ENCODE peak calls at places on chromosomes 5 and 9, in four cellular contexts. B is colonic mucosa, H is heart left ventricle, I is MM.1S. K is an unnamed sample.

GRCh38 chr9:88224938-88225337 is 86.7 kb upstream of the SPATA31C2 start:
- DNase-seq in B (no peak), H (no peak), I (no peak), K (no peak)

GRCh38 chr5:93476211-93476851 is 104.7 kb downstream of the NR2F1-AS1 start:
- DNase-seq in B (no peak), H (no peak), I (no peak), K (no peak)

GRCh38 chr9:61666310-61666709 is 476.5 kb downstream of the SPATA31A7 start:
- DNase-seq in B (no peak), H (no peak), I (no peak), K (no peak)

GRCh38 chr5:127757576-127757975 is 54.4 kb downstream of the CCDC192 start:
- DNase-seq in B (peak), H (no peak), I (no peak), K (no peak)

GRCh38 chr5:173581408-173582197 is 34.8 kb downstream of the BOD1 start:
- DNase-seq in B (peak), H (peak), I (peak), K (no peak)

GRCh38 chr9:136326061-136326776 is 1.1 kb upstream of the GPSM1 start:
- DNase-seq in B (no peak), H (peak), I (no peak), K (peak)

GRCh38 chr5:124660229-124661093 is 86.0 kb downstream of the ZNF608 start:
- DNase-seq in B (no peak), H (no peak), I (no peak), K (no peak)

GRCh38 chr5:2705861-2706260 is 45.6 kb downstream of the IRX2 start:
- DNase-seq in B (no peak), H (no peak), I (no peak), K (no peak)

GRCh38 chr5:146640285-146640896 is 124.4 kb upstream of the GPR151 start:
- DNase-seq in B (peak), H (no peak), I (no peak), K (no peak)

GRCh38 chr9:130453487-130453886 is 8.7 kb downstream of the ASS1 start:
- DNase-seq in B (peak), H (peak), I (no peak), K (no peak)

GRCh38 chr5:146888341-146888978 is 9.9 kb upstream of the PPP2R2B start:
- DNase-seq in B (no peak), H (no peak), I (no peak), K (no peak)

GRCh38 chr5:172453986-172454354 is 355 bp downstream of the SH3PXD2B start:
- DNase-seq in B (peak), H (no peak), I (no peak), K (no peak)

GRCh38 chr9:70363760-70364159 is 50.7 kb downstream of the KLF9 start:
- DNase-seq in B (no peak), H (no peak), I (no peak), K (no peak)

GRCh38 chr5:99646011-99646647 is 717.3 kb upstream of the CHD1 start:
- DNase-seq in B (no peak), H (no peak), I (no peak), K (no peak)

GRCh38 chr5:159915913-159916840 is at the start of gene ADRA1B:
- DNase-seq in B (peak), H (peak), I (peak), K (no peak)

GRCh38 chr5:159916841-159917761 is 819 bp downstream of the ADRA1B start:
- DNase-seq in B (no peak), H (no peak), I (no peak), K (no peak)

GRCh38 chr5:159921721-159922120 is 5.4 kb downstream of the ADRA1B start:
- DNase-seq in B (no peak), H (no peak), I (no peak), K (no peak)

GRCh38 chr5:159913481-159913880 is 2.8 kb upstream of the ADRA1B start:
- DNase-seq in B (no peak), H (no peak), I (no peak), K (no peak)

GRCh38 chr5:159917919-159918487 is 1.7 kb downstream of the ADRA1B start:
- DNase-seq in B (no peak), H (no peak), I (no peak), K (no peak)
- H3K4me3 ChIP-seq in B (no peak), H (peak), I (no peak), K (peak)

GRCh38 chr5:137022725-137023124 is 476.4 kb downstream of the SPOCK1 start:
- DNase-seq in B (no peak), H (no peak), I (no peak), K (no peak)
- TF ChIP-seq CTCF in B (no peak), H (no peak), I (no peak), K (no peak)

DNA sequence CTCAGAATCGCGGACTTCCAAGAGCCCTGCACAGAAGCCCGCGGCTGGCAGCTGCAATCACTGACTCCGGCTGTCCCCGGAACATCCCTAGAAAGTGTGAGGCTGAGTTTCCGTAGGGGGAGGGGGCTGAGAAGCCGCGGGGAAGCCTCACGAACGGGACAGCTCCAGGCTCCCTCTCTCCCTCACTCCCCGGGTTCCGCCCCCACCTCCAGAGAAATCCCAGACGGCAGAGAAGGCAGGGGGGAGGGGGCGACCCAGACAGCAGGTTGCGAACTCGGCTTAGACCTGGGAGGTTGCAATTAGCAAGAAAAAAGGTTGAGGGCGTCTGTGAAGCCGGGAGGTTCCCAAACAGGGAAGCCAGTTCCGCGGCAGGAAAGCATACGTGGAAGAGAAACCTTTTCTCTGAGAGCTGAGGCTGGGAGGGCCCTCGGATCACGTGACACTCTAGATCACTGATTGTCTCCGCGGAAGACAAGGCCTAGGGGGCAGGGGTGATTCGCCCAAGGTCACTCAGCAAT is 73.8 kb upstream of the CPLX2 start:
- DNase-seq in B (no peak), H (no peak), I (no peak), K (no peak)
- H3K4me3 ChIP-seq in B (no peak), H (peak), I (peak), K (no peak)

DNA sequence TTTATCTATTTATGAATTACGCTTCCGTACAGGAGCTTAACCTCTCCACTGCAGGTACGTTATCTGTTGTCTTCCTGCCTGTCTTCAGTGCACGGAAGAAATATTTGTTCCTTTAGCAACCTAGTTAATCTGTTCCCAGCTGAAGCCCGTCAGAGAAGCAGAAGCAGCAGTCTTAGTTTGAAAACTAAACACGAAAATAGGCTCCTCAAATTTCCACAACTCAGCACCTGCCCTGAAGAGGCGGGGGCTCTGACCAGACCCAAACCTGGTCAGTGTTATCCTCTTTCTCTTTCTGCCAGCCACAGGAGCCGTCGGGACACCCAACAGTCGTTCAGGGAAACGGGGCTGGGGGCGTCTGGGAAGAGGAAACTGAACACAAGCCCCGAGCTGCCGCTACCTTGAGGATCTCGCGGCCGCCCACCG is 426 bp downstream of the NUDCD2 start:
- DNase-seq in B (no peak), H (no peak), I (peak), K (no peak)
- TF ChIP-seq CTCF in B (no peak), H (no peak), I (no peak), K (no peak)

GRCh38 chr9:124014355-124015026 is 2.9 kb downstream of the LHX2 start:
- DNase-seq in B (no peak), H (no peak), I (no peak), K (no peak)
- H3K4me3 ChIP-seq in B (no peak), H (no peak), I (no peak), K (no peak)

GRCh38 chr9:2228132-2228531 is 213.0 kb downstream of the SMARCA2 start:
- DNase-seq in B (peak), H (no peak), I (no peak), K (no peak)
- TF ChIP-seq CTCF in B (peak), H (peak), I (peak), K (peak)

DNA sequence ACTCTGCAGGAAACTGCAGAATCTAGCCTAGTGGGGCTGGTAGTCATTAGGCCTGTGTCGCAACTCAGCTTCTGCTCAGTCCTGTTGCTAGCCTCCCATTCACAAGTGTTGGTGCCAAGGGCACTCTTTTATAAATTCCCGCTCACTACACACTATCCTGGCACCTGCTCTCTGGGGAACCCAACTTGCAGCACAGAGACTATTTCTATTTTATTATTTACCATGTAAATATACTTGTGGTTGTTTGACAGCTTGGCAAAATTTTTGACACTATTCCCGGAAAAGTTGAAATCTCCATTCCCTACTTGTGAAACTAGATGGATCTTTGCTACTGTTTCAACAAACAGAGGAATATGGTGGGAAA is 20.4 kb upstream of the SMC2 start:
- DNase-seq in B (no peak), H (no peak), I (no peak), K (no peak)
- H3K4me3 ChIP-seq in B (no peak), H (no peak), I (no peak), K (no peak)

DNA sequence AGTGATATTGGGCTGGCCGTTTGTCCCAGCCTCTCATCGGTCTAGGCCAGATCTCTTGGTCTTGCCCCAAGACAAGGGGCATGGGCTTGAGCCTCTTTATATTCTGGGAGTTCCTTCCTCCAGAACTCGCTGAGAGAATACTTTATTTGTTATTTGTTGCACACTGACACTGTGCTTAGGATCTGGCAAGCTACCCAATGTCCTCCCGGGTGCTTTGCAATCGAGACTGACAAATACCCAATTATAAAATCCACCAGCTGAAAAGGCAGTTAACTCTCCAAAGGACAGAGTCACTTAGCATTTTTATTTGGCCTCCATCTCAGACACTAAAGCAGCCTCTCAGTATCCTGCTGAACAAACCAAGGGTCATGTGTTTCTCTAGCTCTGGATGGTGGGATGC is 500.2 kb upstream of the DAP start:
- DNase-seq in B (no peak), H (no peak), I (no peak), K (no peak)
- TF ChIP-seq CTCF in B (no peak), H (no peak), I (no peak), K (no peak)

GRCh38 chr9:6716766-6717165 is 41.0 kb upstream of the KDM4C start:
- DNase-seq in B (no peak), H (no peak), I (no peak), K (no peak)
- H3K4me3 ChIP-seq in B (peak), H (no peak), I (no peak), K (no peak)